ENCODE peak calls at places on chromosome 5, in six cellular contexts. One of them, this sample, is unnamed.

GRCh38 chr5:177604656-177605055 is 4.7 kb downstream of the B4GALT7 start:
- DNase-seq in mesendoderm: no peak
- DNase-seq in IMR-90: no peak
- DNase-seq in H1: no peak
- DNase-seq in mesenchymal stem cell: no peak
- DNase-seq in neuronal stem cell: no peak
- DNase-seq in this sample: no peak

GRCh38 chr5:173884402-173885053 is 3.6 kb upstream of the CPEB4 start:
- DNase-seq in mesendoderm: no peak
- DNase-seq in IMR-90: no peak
- DNase-seq in H1: no peak
- DNase-seq in mesenchymal stem cell: no peak
- DNase-seq in neuronal stem cell: no peak
- DNase-seq in this sample: no peak

GRCh38 chr5:172732201-172732865 is 38.7 kb downstream of the DUSP1 start:
- DNase-seq in mesendoderm: no peak
- DNase-seq in IMR-90: no peak
- DNase-seq in H1: no peak
- DNase-seq in mesenchymal stem cell: no peak
- DNase-seq in neuronal stem cell: no peak
- DNase-seq in this sample: no peak

GRCh38 chr5:151115272-151115905 is 34.6 kb upstream of the TNIP1 start:
- DNase-seq in mesendoderm: peak
- DNase-seq in IMR-90: peak
- DNase-seq in H1: peak
- DNase-seq in mesenchymal stem cell: peak
- DNase-seq in neuronal stem cell: peak
- DNase-seq in this sample: peak

GRCh38 chr5:151051066-151051930 is 29.5 kb downstream of the TNIP1 start:
- DNase-seq in mesendoderm: peak
- DNase-seq in IMR-90: peak
- DNase-seq in H1: peak
- DNase-seq in mesenchymal stem cell: peak
- DNase-seq in neuronal stem cell: peak
- DNase-seq in this sample: peak

GRCh38 chr5:79841172-79841571 is 149.9 kb downstream of the MTX3 start:
- DNase-seq in mesendoderm: no peak
- DNase-seq in IMR-90: no peak
- DNase-seq in H1: no peak
- DNase-seq in mesenchymal stem cell: no peak
- DNase-seq in neuronal stem cell: no peak
- DNase-seq in this sample: no peak

GRCh38 chr5:58107704-58108103 is 352.2 kb downstream of the PLK2 start:
- DNase-seq in mesendoderm: no peak
- DNase-seq in IMR-90: peak
- DNase-seq in H1: no peak
- DNase-seq in mesenchymal stem cell: no peak
- DNase-seq in neuronal stem cell: no peak
- DNase-seq in this sample: no peak

GRCh38 chr5:157603333-157604190 is 28.0 kb upstream of the ADAM19 start:
- DNase-seq in mesendoderm: no peak
- DNase-seq in IMR-90: peak
- DNase-seq in H1: no peak
- DNase-seq in mesenchymal stem cell: peak
- DNase-seq in neuronal stem cell: no peak
- DNase-seq in this sample: no peak

GRCh38 chr5:93995126-93995621 is 253.8 kb upstream of the POU5F2 start:
- DNase-seq in mesendoderm: no peak
- DNase-seq in IMR-90: no peak
- DNase-seq in H1: no peak
- DNase-seq in mesenchymal stem cell: peak
- DNase-seq in neuronal stem cell: no peak
- DNase-seq in this sample: no peak

GRCh38 chr5:146574713-146575112 is 58.7 kb upstream of the GPR151 start:
- DNase-seq in mesendoderm: no peak
- DNase-seq in IMR-90: no peak
- DNase-seq in H1: no peak
- DNase-seq in mesenchymal stem cell: no peak
- DNase-seq in neuronal stem cell: no peak
- DNase-seq in this sample: no peak

GRCh38 chr5:33315170-33315569 is 125.6 kb upstream of the TARS1 start:
- DNase-seq in mesendoderm: no peak
- DNase-seq in IMR-90: peak
- DNase-seq in H1: no peak
- DNase-seq in mesenchymal stem cell: no peak
- DNase-seq in neuronal stem cell: no peak
- DNase-seq in this sample: no peak

GRCh38 chr5:113266227-113266912 is 168.4 kb downstream of the TSSK1B start:
- DNase-seq in mesendoderm: peak
- DNase-seq in IMR-90: peak
- DNase-seq in H1: no peak
- DNase-seq in mesenchymal stem cell: peak
- DNase-seq in neuronal stem cell: no peak
- DNase-seq in this sample: no peak

GRCh38 chr5:148973455-148973854 is 89.4 kb downstream of the SH3TC2 start:
- DNase-seq in mesendoderm: no peak
- DNase-seq in IMR-90: peak
- DNase-seq in H1: no peak
- DNase-seq in mesenchymal stem cell: no peak
- DNase-seq in neuronal stem cell: no peak
- DNase-seq in this sample: no peak

GRCh38 chr5:168895295-168896019 is 316.3 kb upstream of the PANK3 start:
- DNase-seq in mesendoderm: no peak
- DNase-seq in IMR-90: no peak
- DNase-seq in H1: no peak
- DNase-seq in mesenchymal stem cell: no peak
- DNase-seq in neuronal stem cell: no peak
- DNase-seq in this sample: no peak

GRCh38 chr5:167912944-167913343 is 378.5 kb upstream of the WWC1 start:
- DNase-seq in mesendoderm: peak
- DNase-seq in IMR-90: peak
- DNase-seq in H1: no peak
- DNase-seq in mesenchymal stem cell: no peak
- DNase-seq in neuronal stem cell: no peak
- DNase-seq in this sample: no peak

GRCh38 chr5:10460252-10460906 is 18.7 kb downstream of the ROPN1L start:
- DNase-seq in mesendoderm: no peak
- DNase-seq in IMR-90: no peak
- DNase-seq in H1: no peak
- DNase-seq in mesenchymal stem cell: no peak
- DNase-seq in neuronal stem cell: no peak
- DNase-seq in this sample: no peak

GRCh38 chr5:95042040-95042439 is 242.9 kb downstream of the MCTP1 start:
- DNase-seq in mesendoderm: no peak
- DNase-seq in IMR-90: no peak
- DNase-seq in H1: no peak
- DNase-seq in mesenchymal stem cell: no peak
- DNase-seq in neuronal stem cell: no peak
- DNase-seq in this sample: no peak

GRCh38 chr5:95043234-95043633 is 241.7 kb downstream of the MCTP1 start:
- DNase-seq in mesendoderm: peak
- DNase-seq in IMR-90: no peak
- DNase-seq in H1: no peak
- DNase-seq in mesenchymal stem cell: no peak
- DNase-seq in neuronal stem cell: no peak
- DNase-seq in this sample: no peak

GRCh38 chr5:95043648-95044047 is 241.2 kb downstream of the MCTP1 start:
- DNase-seq in mesendoderm: no peak
- DNase-seq in IMR-90: no peak
- DNase-seq in H1: no peak
- DNase-seq in mesenchymal stem cell: no peak
- DNase-seq in neuronal stem cell: no peak
- DNase-seq in this sample: no peak

GRCh38 chr5:95048633-95049032 is 236.3 kb downstream of the MCTP1 start:
- DNase-seq in mesendoderm: no peak
- DNase-seq in IMR-90: no peak
- DNase-seq in H1: no peak
- DNase-seq in mesenchymal stem cell: no peak
- DNase-seq in neuronal stem cell: no peak
- DNase-seq in this sample: no peak

GRCh38 chr5:95044096-95044495 is 240.8 kb downstream of the MCTP1 start:
- DNase-seq in mesendoderm: no peak
- DNase-seq in IMR-90: no peak
- DNase-seq in H1: no peak
- DNase-seq in mesenchymal stem cell: no peak
- DNase-seq in neuronal stem cell: no peak
- DNase-seq in this sample: no peak
- H2BK15ac ChIP-seq in mesendoderm: no peak
- H2BK15ac ChIP-seq in IMR-90: no peak
- H2BK15ac ChIP-seq in H1: no peak
- H2BK15ac ChIP-seq in mesenchymal stem cell: no peak
- H2BK15ac ChIP-seq in neuronal stem cell: no peak
- H2BK15ac ChIP-seq in this sample: no peak

DNA sequence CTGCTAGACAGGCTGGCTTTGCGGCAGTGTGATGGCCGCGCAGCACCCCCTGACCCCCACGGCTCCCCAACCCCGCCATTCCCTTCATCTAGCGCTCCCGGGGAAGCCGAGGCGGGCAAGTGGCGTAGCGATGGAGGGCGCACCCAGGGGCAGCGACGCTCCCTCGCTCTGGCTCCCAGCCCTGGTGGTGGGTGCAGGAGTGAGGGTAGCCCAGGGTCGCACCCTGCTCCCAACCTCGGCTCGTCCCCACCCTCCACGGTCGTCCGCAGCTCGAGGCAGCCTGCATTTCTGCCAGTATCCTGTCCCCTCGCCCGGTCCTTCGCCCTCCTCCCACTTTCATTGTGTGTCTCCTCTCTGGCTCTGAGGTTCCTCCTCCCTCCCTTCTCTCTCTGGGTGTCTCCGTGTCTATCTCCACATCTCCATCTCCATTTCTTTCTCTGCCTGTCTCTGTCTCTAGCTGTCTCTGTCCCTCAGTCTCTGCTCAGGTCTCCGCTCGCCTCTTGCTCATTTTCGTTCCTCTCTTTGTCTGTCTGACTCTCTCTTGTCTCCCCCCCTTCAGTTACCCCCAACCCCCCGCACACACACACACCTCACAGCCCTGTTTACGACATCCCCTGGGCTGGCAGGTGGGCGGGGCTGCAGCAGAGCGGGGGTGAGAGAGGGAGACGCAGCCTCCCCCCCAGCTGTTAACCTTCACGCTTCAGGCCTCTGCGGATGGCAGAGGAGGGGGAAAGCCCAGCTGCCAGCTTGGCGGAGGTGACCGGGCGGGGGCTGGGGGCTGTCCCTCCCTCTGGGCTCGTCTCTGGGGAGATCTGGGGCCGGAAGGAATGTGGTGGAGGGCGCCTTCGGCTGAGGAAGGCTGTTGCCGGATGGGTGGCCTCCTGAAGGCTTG is 48.7 kb upstream of the PSD2 start:
- DNase-seq in mesendoderm: peak
- DNase-seq in IMR-90: peak
- DNase-seq in H1: no peak
- DNase-seq in mesenchymal stem cell: peak
- DNase-seq in neuronal stem cell: no peak
- DNase-seq in this sample: peak
- H2AK5ac ChIP-seq in mesendoderm: no peak
- H2AK5ac ChIP-seq in IMR-90: peak
- H2AK5ac ChIP-seq in H1: no peak
- H2AK5ac ChIP-seq in mesenchymal stem cell: peak
- H2AK5ac ChIP-seq in neuronal stem cell: peak
- H2AK5ac ChIP-seq in this sample: no peak

DNA sequence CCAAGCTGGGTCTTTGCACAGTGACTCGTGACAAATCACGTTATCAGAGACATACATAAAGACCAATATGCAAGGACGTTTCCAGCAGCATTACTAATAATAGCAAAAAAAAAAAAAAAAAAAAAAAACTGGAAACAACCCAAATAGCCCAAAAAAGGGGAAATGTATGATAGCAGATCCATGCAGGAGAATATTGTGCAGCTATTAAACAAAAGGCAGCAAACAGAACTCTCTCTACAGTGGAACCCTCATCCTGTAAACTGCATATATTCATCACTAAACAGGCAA is 37.7 kb downstream of the C5orf15 start:
- DNase-seq in mesendoderm: no peak
- DNase-seq in IMR-90: no peak
- DNase-seq in H1: no peak
- DNase-seq in mesenchymal stem cell: no peak
- DNase-seq in neuronal stem cell: no peak
- DNase-seq in this sample: no peak
- H2BK15ac ChIP-seq in mesendoderm: no peak
- H2BK15ac ChIP-seq in IMR-90: no peak
- H2BK15ac ChIP-seq in H1: no peak
- H2BK15ac ChIP-seq in mesenchymal stem cell: no peak
- H2BK15ac ChIP-seq in neuronal stem cell: no peak
- H2BK15ac ChIP-seq in this sample: no peak

DNA sequence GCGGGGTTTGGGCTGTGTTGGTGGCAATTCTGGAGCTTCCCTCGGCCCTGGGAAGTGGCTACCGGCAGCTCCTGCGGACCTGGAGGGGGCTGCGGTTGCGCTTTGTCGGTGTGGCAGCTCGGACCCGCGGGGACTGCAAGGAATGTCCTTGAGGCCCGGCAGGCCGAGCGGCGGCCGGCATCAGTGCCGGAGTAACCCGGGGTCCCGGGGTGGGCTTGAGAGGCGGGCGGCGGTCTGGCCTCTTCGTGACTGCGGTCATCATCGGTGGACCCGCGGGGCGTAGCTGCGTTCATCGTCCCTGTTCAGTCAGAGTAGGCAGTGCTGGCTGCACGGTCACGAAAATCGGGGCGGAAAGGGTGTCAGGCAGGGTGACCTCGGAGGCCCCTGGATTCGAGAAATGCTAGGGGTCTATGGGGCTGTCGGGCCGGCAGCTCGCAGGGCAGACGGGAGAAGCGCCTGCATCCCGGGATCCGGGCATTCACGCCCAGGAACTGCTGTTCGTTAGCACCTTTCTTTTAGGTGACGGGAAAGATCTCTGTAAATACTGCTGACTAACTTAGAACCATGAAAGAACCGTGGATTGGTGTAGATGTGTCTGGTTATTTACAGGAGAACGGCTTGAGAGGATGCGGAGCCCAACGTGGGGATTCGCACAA is 474 bp downstream of the HMGCR start:
- DNase-seq in mesendoderm: peak
- DNase-seq in IMR-90: no peak
- DNase-seq in H1: no peak
- DNase-seq in mesenchymal stem cell: no peak
- DNase-seq in neuronal stem cell: no peak
- DNase-seq in this sample: no peak
- H2AK5ac ChIP-seq in mesendoderm: no peak
- H2AK5ac ChIP-seq in IMR-90: peak
- H2AK5ac ChIP-seq in H1: no peak
- H2AK5ac ChIP-seq in mesenchymal stem cell: no peak
- H2AK5ac ChIP-seq in neuronal stem cell: peak
- H2AK5ac ChIP-seq in this sample: no peak